ENCODE peak calls at places on chromosome 4, in seven cellular contexts. E is ascending aorta, H is progenitor cell of endocrine pancreas, X is upper lobe of right lung, R is left ventricle myocardium inferior, I is stomach, P is lower leg skin. N is an unnamed sample.

GRCh38 chr4:48949518-48950207 is 36.4 kb upstream of the CWH43 start:
- DNase-seq in R (no peak), H (no peak), P (no peak), I (no peak), E (no peak), X (no peak), N (no peak)

GRCh38 chr4:151169900-151170299 is 70.5 kb downstream of the RPS3A start:
- DNase-seq in E (no peak), H (no peak), I (no peak), P (no peak), R (no peak), X (no peak), N (no peak)

GRCh38 chr4:102705391-102705935 is 55.3 kb downstream of the MANBA start:
- DNase-seq in X (no peak), R (no peak), H (no peak), P (no peak), I (no peak), E (no peak), N (no peak)

GRCh38 chr4:24794916-24795665 is at the start of gene SOD3:
- DNase-seq in H (peak), I (peak), E (peak), X (peak), P (peak), R (peak), N (no peak)

GRCh38 chr4:829291-829690 is 3.4 kb upstream of the CPLX1 start:
- DNase-seq in P (no peak), H (no peak), R (no peak), X (peak), I (no peak), E (peak), N (no peak)

GRCh38 chr4:145279122-145279960 is 99.0 kb upstream of the OTUD4 start:
- DNase-seq in I (no peak), E (no peak), P (no peak), X (no peak), H (no peak), R (no peak), N (no peak)

GRCh38 chr4:4860803-4861591 is 1.5 kb downstream of the MSX1 start:
- DNase-seq in X (no peak), P (no peak), E (no peak), H (no peak), I (no peak), R (peak), N (no peak)

GRCh38 chr4:34422472-34422871 is 1821.8 kb downstream of the ARAP2 start:
- DNase-seq in H (no peak), I (no peak), P (no peak), X (no peak), R (no peak), E (no peak), N (no peak)

GRCh38 chr4:149825336-149825735 is 9.7 kb upstream of the IQCM start:
- DNase-seq in I (no peak), R (no peak), X (no peak), H (no peak), E (no peak), P (no peak), N (no peak)

GRCh38 chr4:8861576-8862279 is 9.9 kb downstream of the HMX1 start:
- DNase-seq in P (no peak), X (no peak), I (no peak), E (no peak), R (no peak), H (no peak), N (no peak)

GRCh38 chr4:130849985-130850632 is 1754.2 kb downstream of the C4orf33 start:
- DNase-seq in H (no peak), E (no peak), X (no peak), R (no peak), P (no peak), I (peak), N (no peak)

GRCh38 chr4:74823194-74823593 is 28.9 kb upstream of the BTC start:
- DNase-seq in R (no peak), X (no peak), P (no peak), E (no peak), I (no peak), H (no peak), N (no peak)

GRCh38 chr4:16224264-16224663 is 2.0 kb downstream of the TAPT1 start:
- DNase-seq in E (no peak), H (no peak), R (no peak), I (no peak), X (no peak), P (no peak), N (no peak)

GRCh38 chr4:77073106-77073858 is 2.5 kb downstream of the CCNI start:
- DNase-seq in P (no peak), I (no peak), H (no peak), E (no peak), R (no peak), X (no peak), N (no peak)

GRCh38 chr4:176883681-176884418 is 91.1 kb upstream of the VEGFC start:
- DNase-seq in P (no peak), E (no peak), X (no peak), R (no peak), H (no peak), I (no peak), N (no peak)

GRCh38 chr4:79107014-79107413 is 167.8 kb upstream of the PAQR3 start:
- DNase-seq in H (no peak), E (no peak), I (no peak), R (no peak), X (no peak), P (no peak), N (no peak)

GRCh38 chr4:89469930-89470375 is 162.4 kb upstream of the GPRIN3 start:
- DNase-seq in E (no peak), R (no peak), I (no peak), X (no peak), P (no peak), H (no peak), N (no peak)

GRCh38 chr4:182973421-182974340 is 56.5 kb upstream of the DCTD start:
- DNase-seq in P (no peak), R (no peak), H (no peak), I (no peak), E (no peak), X (no peak), N (no peak)

GRCh38 chr4:182975806-182976205 is 58.6 kb upstream of the DCTD start:
- DNase-seq in E (no peak), I (no peak), H (no peak), X (no peak), P (no peak), R (no peak), N (no peak)

GRCh38 chr4:182978152-182978827 is 61.1 kb upstream of the DCTD start:
- DNase-seq in E (no peak), R (no peak), H (no peak), X (no peak), I (no peak), P (no peak), N (no peak)
- TF ChIP-seq CTCF in E (no peak), R (no peak), H (no peak), X (no peak), I (no peak), P (no peak), N (no peak)

DNA sequence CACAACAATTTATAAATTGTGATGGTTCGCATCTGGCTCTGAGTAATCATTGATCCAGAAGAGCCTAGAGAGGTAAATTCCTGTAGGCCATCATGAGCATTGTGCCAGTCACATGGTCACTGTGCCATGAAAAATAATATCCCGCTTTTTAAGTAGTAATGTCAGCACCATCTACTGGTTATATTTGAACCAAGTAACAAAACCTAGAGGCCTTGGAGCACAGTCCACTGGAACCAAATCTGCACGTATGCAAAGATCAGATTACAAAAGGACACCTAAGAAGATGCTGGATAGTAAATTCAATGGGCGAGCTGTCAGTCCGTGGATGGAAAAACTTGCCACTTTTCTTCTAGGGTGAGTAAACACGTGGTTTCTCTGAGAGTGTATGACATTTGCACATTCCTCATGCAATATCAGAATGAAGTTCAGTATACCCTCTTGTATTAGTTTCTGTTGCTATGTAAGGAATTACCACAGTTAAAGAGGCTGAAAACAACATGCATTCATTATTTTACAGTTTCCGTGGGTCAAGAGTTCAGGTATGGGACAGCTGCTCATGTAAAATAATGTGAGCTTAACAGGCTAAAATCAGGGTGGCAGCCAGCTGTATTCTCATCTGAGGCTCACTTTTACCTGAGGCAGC is 26.9 kb downstream of the FAM114A1 start:
- DNase-seq in P (no peak), I (no peak), E (no peak), H (no peak), X (no peak), R (no peak), N (no peak)
- TF ChIP-seq CTCF in P (no peak), I (no peak), E (no peak), H (no peak), X (no peak), R (no peak), N (no peak)

GRCh38 chr4:122602277-122603142 is 18.4 kb downstream of the IL21 start:
- DNase-seq in P (no peak), X (no peak), I (no peak), E (no peak), H (no peak), R (no peak), N (no peak)
- TF ChIP-seq CTCF in P (no peak), X (peak), I (peak), E (no peak), H (no peak), R (peak), N (peak)

GRCh38 chr4:139082750-139083532 is 67.4 kb downstream of the NOCT start:
- DNase-seq in H (peak), P (peak), R (peak), X (peak), I (peak), E (peak), N (peak)

GRCh38 chr4:139083533-139084424 is 68.2 kb downstream of the NOCT start:
- DNase-seq in P (peak), X (peak), R (peak), H (peak), I (peak), E (peak), N (peak)

GRCh38 chr4:139085141-139085540 is 69.6 kb downstream of the NOCT start:
- DNase-seq in I (no peak), H (no peak), P (no peak), X (no peak), E (no peak), R (no peak), N (no peak)

GRCh38 chr4:139078926-139079325 is 63.3 kb downstream of the NOCT start:
- DNase-seq in E (no peak), R (no peak), P (no peak), X (no peak), H (no peak), I (no peak), N (no peak)

DNA sequence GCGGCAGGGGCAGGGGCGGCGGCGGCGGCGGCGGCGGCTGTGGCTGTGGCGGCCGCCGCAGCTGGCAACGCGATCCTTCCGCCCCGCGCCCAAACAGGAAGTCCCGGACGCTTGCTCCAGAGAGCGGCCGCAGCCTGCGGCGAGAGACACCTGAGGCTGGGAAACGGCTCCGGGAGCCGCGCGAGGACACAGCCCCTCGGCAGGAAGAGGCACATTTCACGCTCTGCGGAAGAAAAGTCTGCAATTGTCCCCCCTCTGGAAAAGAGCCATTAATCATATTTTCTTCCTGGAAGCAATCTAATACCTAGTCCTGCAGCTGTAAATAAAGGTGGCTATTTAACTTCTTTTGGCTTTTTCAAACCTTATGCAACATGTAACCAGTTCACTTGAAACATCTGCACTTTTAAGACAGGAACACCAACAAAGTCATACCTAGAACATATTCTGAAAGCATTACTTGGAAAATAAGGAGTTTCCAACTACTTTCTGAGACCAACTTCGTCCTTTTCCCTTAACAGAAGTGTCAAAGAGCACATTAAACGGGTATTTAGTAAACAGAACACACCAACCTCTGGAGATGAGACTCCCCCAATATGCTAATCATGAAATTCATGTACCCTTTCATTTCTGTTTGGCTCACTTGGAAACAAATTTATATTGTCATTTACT is 69.0 kb downstream of the NOCT start:
- DNase-seq in X (no peak), E (no peak), R (no peak), P (no peak), I (no peak), H (no peak), N (no peak)
- TF ChIP-seq CTCF in X (no peak), E (no peak), R (no peak), P (no peak), I (no peak), H (no peak), N (no peak)